ENCODE peak calls at places on chromosomes 7 and 10, in five cellular contexts. O, J, N, Y and K are unnamed samples.

GRCh38 chr7:66952343-66953043 is 31.5 kb downstream of the TMEM248 start:
- DNase-seq in O (peak), J (peak), N (no peak), Y (no peak), K (no peak)

GRCh38 chr7:50632561-50633413 is 67.6 kb upstream of the DDC start:
- DNase-seq in Y (peak), N (no peak), O (no peak), J (peak), K (peak)

GRCh38 chr10:63554666-63555065 is 33.5 kb downstream of the REEP3 start:
- DNase-seq in O (peak), Y (peak), J (peak), N (peak), K (peak)

GRCh38 chr7:73633844-73634243 is 9.5 kb upstream of the MLXIPL start:
- DNase-seq in O (no peak), N (no peak), J (no peak), Y (no peak), K (no peak)

GRCh38 chr10:3928078-3928477 is 143.1 kb upstream of the KLF6 start:
- DNase-seq in N (no peak), Y (no peak), O (no peak), J (no peak), K (no peak)

GRCh38 chr7:134527979-134528371 is 608 bp downstream of the AKR1B10 start:
- DNase-seq in O (peak), J (peak), N (peak), Y (no peak), K (no peak)

GRCh38 chr10:49001861-49002675 is 62.4 kb upstream of the LRRC18 start:
- DNase-seq in Y (no peak), O (no peak), N (no peak), J (no peak), K (no peak)

GRCh38 chr7:44308741-44309270 is 16.6 kb downstream of the CAMK2B start:
- DNase-seq in Y (no peak), O (no peak), J (no peak), N (no peak), K (no peak)

GRCh38 chr7:131325179-131325840 is 2.4 kb upstream of the MKLN1 start:
- DNase-seq in Y (peak), N (no peak), J (peak), O (no peak), K (no peak)

GRCh38 chr7:151408839-151409554 is 841 bp downstream of the WDR86 start:
- DNase-seq in J (no peak), Y (no peak), O (no peak), N (no peak), K (peak)

GRCh38 chr7:36945612-36946400 is 221.5 kb upstream of the AOAH start:
- DNase-seq in O (no peak), Y (no peak), J (no peak), N (no peak), K (no peak)

GRCh38 chr7:22821702-22822485 is 755 bp downstream of the TOMM7 start:
- DNase-seq in N (no peak), O (no peak), Y (no peak), J (peak), K (no peak)

GRCh38 chr7:111083423-111083822 is 7.5 kb upstream of the LRRN3 start:
- DNase-seq in J (peak), O (no peak), N (peak), Y (no peak), K (peak)